ENCODE peak calls at places on chromosomes 16 and 17, in ten cellular contexts. Q, I, X, J, C, L, E, F, W and V are unnamed samples.
A peak's percentile ranks its signal among the peaks of the same experiment; 100 is the strongest.

GRCh38 chr17:82400830-82401229 is 17.3 kb upstream of the HEXD start:
- DNase-seq in L (no peak), W (peak; percentile 49), I (peak; percentile 42), E (no peak), C (peak; percentile 67), Q (no peak), J (peak; percentile 51), F (peak; percentile 66), X (no peak), V (no peak)

GRCh38 chr17:17693253-17693954 is 12.1 kb downstream of the RAI1 start:
- DNase-seq in E (peak; percentile 54), W (no peak), Q (peak; percentile 88), L (peak; percentile 37), X (peak; percentile 37), J (peak; percentile 62), C (peak; percentile 31), I (no peak), F (no peak), V (peak; percentile 58)

GRCh38 chr17:56532926-56533325 is 60.6 kb upstream of the NOG start:
- DNase-seq in E (no peak), J (no peak), F (no peak), C (no peak), Q (no peak), X (no peak), L (no peak), I (no peak), W (no peak), V (no peak)

GRCh38 chr17:58587713-58588117 is 73.3 kb upstream of the MTMR4 start:
- DNase-seq in C (peak; percentile 54), E (peak; percentile 71), I (peak; percentile 55), W (peak; percentile 73), L (peak; percentile 13), X (peak; percentile 48), Q (peak; percentile 65), J (peak; percentile 43), F (peak; percentile 54), V (no peak)

GRCh38 chr16:67199808-67200198 is 872 bp downstream of the ELMO3 start:
- DNase-seq in E (no peak), I (no peak), C (peak; percentile 63), J (no peak), X (no peak), W (no peak), F (no peak), Q (no peak), L (no peak), V (no peak)

GRCh38 chr16:67673712-67674580 is 7.3 kb downstream of the C16orf86 start:
- DNase-seq in L (peak; percentile 75), J (peak; percentile 81), I (no peak), E (no peak), X (no peak), C (peak; percentile 82), W (no peak), Q (peak; percentile 71), F (no peak), V (no peak)

GRCh38 chr17:40038882-40039513 is 15.2 kb downstream of the MED24 start:
- DNase-seq in W (no peak), Q (peak; percentile 79), I (no peak), F (no peak), C (peak; percentile 68), L (peak; percentile 70), X (peak; percentile 95), E (peak; percentile 76), J (peak; percentile 82), V (no peak)

GRCh38 chr16:59274141-59274540 is 540.0 kb upstream of the GOT2 start:
- DNase-seq in L (no peak), F (no peak), J (no peak), W (no peak), Q (no peak), I (no peak), X (no peak), C (no peak), E (peak; percentile 57), V (no peak)

GRCh38 chr16:58264961-58265479 is 29.8 kb downstream of the PRSS54 start:
- DNase-seq in E (no peak), J (no peak), Q (no peak), L (no peak), I (no peak), C (peak; percentile 44), F (no peak), W (no peak), X (peak; percentile 89), V (no peak)

GRCh38 chr16:5468488-5468887 is 370.9 kb upstream of the EEF2KMT start:
- DNase-seq in F (no peak), Q (no peak), X (no peak), E (no peak), L (no peak), C (no peak), J (no peak), W (no peak), I (no peak), V (no peak)

GRCh38 chr16:30787613-30788378 is 791 bp upstream of the ZNF629 start:
- DNase-seq in Q (no peak), C (no peak), F (no peak), X (peak; percentile 14), I (no peak), L (no peak), E (no peak), J (no peak), W (no peak), V (no peak)

DNA sequence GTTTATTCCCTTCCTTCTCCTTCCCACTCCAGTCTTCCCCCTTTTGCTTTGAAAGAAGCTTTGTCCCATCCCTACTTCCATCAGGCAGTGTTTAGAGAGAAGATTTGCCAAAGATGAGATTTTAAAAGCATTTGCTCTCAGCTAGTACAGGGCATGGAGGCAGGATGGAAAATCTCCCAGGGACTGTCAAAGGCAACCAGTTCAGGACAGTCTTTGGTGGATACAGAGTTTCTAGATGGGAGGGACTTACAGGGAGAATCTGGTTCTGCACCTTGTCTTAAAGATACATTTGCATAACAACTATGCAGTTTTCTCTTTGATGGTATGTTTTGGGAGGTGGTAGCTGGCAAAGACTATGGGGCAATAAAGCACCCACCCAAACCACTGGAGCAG is 26.2 kb downstream of the CHD9 start:
- DNase-seq in F (no peak), L (no peak), C (no peak), W (no peak), X (no peak), J (no peak), I (no peak), E (no peak), Q (no peak), V (no peak)
- H3K27ac ChIP-seq in F (no peak overlapping the region), L (peak overlapping the region; percentile 75), C (peak overlapping the region; percentile 75), W (no peak overlapping the region), X (peak overlapping the region; percentile 93), J (peak overlapping the region; percentile 3), I (no peak overlapping the region), E (no peak overlapping the region), Q (peak overlapping the region; percentile 26), V (no peak overlapping the region)

DNA sequence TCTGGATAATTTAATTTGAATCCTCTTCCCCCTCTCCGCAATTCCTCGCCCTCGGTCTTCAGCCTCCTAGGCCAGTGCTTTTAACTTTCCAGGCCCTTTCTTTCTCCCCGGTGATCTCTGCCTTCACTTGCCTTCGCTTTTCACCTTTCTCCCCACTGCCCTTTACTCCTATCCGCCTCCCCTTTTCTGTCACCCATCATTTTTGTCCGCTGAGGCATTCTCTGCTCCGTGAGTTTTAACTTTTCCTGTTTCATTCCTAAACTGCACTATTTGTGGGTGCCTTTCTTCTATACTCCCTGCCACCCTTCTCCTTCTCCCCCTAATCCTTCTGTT is 729 bp downstream of the LONP2 start:
- DNase-seq in I (no peak), X (no peak), E (no peak), Q (no peak), W (no peak), C (no peak), J (no peak), L (no peak), F (no peak), V (no peak)
- H3K27ac ChIP-seq in I (peak overlapping the region; percentile 75), X (peak overlapping the region; percentile 54), E (peak overlapping the region; percentile 91), Q (peak overlapping the region; percentile 96), W (no peak overlapping the region), C (peak overlapping the region; percentile 91), J (peak overlapping the region; percentile 84), L (peak overlapping the region; percentile 69), F (peak overlapping the region; percentile 70), V (peak overlapping the region; percentile 79)

DNA sequence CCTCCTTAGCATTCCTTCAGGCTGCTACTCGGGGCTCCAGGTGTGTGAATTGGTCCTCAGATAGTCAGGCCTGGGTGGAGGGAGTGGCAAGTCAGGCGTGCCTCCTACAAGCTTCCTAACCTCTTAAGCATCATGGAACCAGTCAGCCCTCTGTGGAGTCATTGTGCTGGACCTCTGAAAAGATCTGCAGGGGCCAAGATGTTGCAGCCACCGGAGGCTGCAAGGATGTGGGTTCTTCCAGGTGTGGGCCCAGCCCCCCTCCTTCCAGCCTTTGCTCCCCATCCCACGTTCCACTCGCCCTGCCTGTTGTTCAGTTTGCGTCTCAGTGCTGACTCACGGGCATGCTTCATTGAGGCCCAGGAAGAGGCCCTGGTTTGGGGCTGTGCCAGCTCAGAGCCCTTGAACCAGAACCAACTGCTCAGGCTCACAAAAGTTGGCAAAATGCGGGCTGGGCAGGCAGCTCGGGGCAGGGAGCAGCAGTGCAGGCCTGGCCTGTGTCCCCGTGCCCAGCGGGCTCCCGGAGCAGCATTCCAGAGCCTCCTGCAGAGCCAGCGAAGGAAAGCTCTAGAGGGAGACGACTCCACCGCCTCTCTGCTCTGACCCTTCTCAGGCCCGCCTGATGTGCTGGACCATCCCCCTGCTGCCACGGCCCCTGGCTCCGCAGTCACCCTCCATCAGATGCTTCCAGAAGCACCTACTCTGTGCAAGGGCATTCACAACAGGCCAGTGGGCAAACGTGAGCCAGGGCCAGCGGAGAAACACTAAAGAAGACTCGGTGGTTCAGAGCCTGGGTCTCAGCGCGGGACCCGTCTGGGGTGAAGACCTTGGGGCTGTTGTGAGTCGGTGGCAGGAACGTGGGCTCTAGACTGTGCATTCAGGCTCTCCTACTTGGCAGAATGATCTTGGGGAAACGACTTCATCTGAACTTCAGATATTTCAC is 7.5 kb downstream of the LDHD start:
- DNase-seq in X (peak; percentile 94), L (peak; percentile 88), W (peak; percentile 68), C (peak; percentile 83), J (peak; percentile 84), I (peak; percentile 76), Q (peak; percentile 96), F (peak; percentile 86), E (no peak), V (peak; percentile 57)
- H3K27ac ChIP-seq in X (peak overlapping the region; percentile 39), L (peak overlapping the region; percentile 76), W (peak overlapping the region; percentile 64), C (peak overlapping the region; percentile 77), J (peak overlapping the region; percentile 94), I (no peak overlapping the region), Q (peak overlapping the region; percentile 82), F (peak overlapping the region; percentile 56), E (no peak overlapping the region), V (peak overlapping the region; percentile 72)

GRCh38 chr16:2082171-2082982 is 34.6 kb downstream of the TSC2 start:
- DNase-seq in X (no peak), W (no peak), I (no peak), Q (peak; percentile 92), L (peak; percentile 87), E (no peak), J (no peak), F (no peak), C (peak; percentile 50), V (no peak)

GRCh38 chr16:2082983-2083364 is 35.2 kb downstream of the TSC2 start:
- DNase-seq in E (no peak), Q (no peak), F (no peak), W (no peak), L (peak; percentile 57), X (no peak), I (no peak), C (no peak), J (no peak), V (no peak)

GRCh38 chr16:2084688-2085625 is 37.2 kb downstream of the TSC2 start:
- DNase-seq in Q (no peak), W (no peak), I (no peak), F (no peak), C (no peak), E (no peak), L (no peak), J (no peak), X (no peak), V (no peak)

GRCh38 chr16:2083876-2084687 is 36.3 kb downstream of the TSC2 start:
- DNase-seq in J (no peak), E (no peak), L (no peak), I (no peak), F (no peak), C (no peak), X (no peak), W (no peak), Q (no peak), V (no peak)

GRCh38 chr16:2083409-2083808 is 35.6 kb downstream of the TSC2 start:
- DNase-seq in E (no peak), W (no peak), L (no peak), I (no peak), X (no peak), Q (no peak), J (no peak), C (no peak), F (no peak), V (no peak)
- H3K27ac ChIP-seq in E (no peak overlapping the region), W (no peak overlapping the region), L (peak overlapping the region; percentile 14), I (no peak overlapping the region), X (no peak overlapping the region), Q (peak overlapping the region; percentile 72), J (no peak overlapping the region), C (peak overlapping the region; percentile 31), F (no peak overlapping the region), V (no peak overlapping the region)